ENCODE peak calls at places on chromosomes 13 and 19, in four cellular contexts. W is upper lobe of left lung, X is stomach, H is breast epithelium. A is an unnamed sample.

GRCh38 chr13:84821261-84821660 is 939.0 kb upstream of the SLITRK1 start:
- DNase-seq in X (no peak), H (no peak), W (no peak), A (no peak)

GRCh38 chr19:4431808-4432674 is 25.6 kb downstream of the UBXN6 start:
- DNase-seq in X (no peak), H (no peak), W (peak), A (no peak)

GRCh38 chr19:3338541-3339181 is 27.7 kb upstream of the NFIC start:
- DNase-seq in W (peak), X (peak), H (peak), A (peak)

GRCh38 chr19:6324757-6325156 is 8.7 kb downstream of the ACER1 start:
- DNase-seq in H (no peak), W (no peak), X (no peak), A (no peak)

GRCh38 chr13:72255908-72256307 is 388.9 kb upstream of the DACH1 start:
- DNase-seq in W (no peak), H (no peak), X (no peak), A (no peak)

GRCh38 chr19:2887391-2887914 is 13.3 kb upstream of the ZNF57 start:
- DNase-seq in X (no peak), W (no peak), H (no peak), A (no peak)

GRCh38 chr19:558770-559439 is 13.5 kb upstream of the BSG start:
- DNase-seq in W (no peak), X (peak), H (peak), A (no peak)

GRCh38 chr13:40125336-40125735 is 469.9 kb downstream of the COG6 start:
- DNase-seq in W (no peak), H (no peak), X (no peak), A (no peak)

GRCh38 chr19:7831452-7831851 is 1.4 kb downstream of the EVI5L start:
- DNase-seq in W (no peak), H (no peak), X (peak), A (no peak)

GRCh38 chr19:52897149-52897935 is at the start of gene ZNF320:
- DNase-seq in W (peak), X (peak), H (peak), A (peak)

GRCh38 chr13:49585220-49586157 is at the start of gene RCBTB1:
- DNase-seq in X (peak), W (peak), H (peak), A (peak)

GRCh38 chr13:97982286-97982685 is 28.8 kb downstream of the IPO5 start:
- DNase-seq in X (no peak), W (no peak), H (no peak), A (no peak)

GRCh38 chr19:28324275-28325060 is 888.5 kb downstream of the UQCRFS1 start:
- DNase-seq in X (no peak), W (no peak), H (no peak), A (no peak)

GRCh38 chr13:76210262-76210661 is 574.1 kb downstream of the LMO7 start:
- DNase-seq in H (no peak), X (no peak), W (no peak), A (no peak)

GRCh38 chr19:18913466-18913865 is 5.7 kb downstream of the COPE start:
- DNase-seq in W (no peak), H (no peak), X (no peak), A (no peak)

GRCh38 chr13:28837111-28837510 is 17.0 kb downstream of the MTUS2 start:
- DNase-seq in H (no peak), X (no peak), W (no peak), A (no peak)

GRCh38 chr13:50783940-50784339 is 59.6 kb downstream of the DLEU7 start:
- DNase-seq in X (no peak), W (no peak), H (no peak), A (no peak)

GRCh38 chr13:87954116-87954515 is 282.9 kb downstream of the SLITRK5 start:
- DNase-seq in X (no peak), W (no peak), H (no peak), A (no peak)

GRCh38 chr19:5430237-5430636 is 25.0 kb upstream of the ZNRF4 start:
- DNase-seq in W (no peak), H (no peak), X (no peak), A (no peak)

GRCh38 chr19:45901912-45902650 is at the start of gene MYPOP:
- DNase-seq in X (no peak), H (no peak), W (no peak), A (no peak)

GRCh38 chr19:29259153-29259552 is 46.2 kb upstream of the UQCRFS1 start:
- DNase-seq in W (no peak), H (no peak), X (no peak), A (no peak)

GRCh38 chr13:113965968-113966884 is 7.7 kb downstream of the C13orf46 start:
- DNase-seq in X (no peak), W (no peak), H (no peak), A (no peak)

GRCh38 chr13:29954082-29955043 is 103.9 kb upstream of the UBL3 start:
- DNase-seq in W (peak), X (no peak), H (no peak), A (no peak)

GRCh38 chr19:1736916-1737315 is 16.4 kb upstream of the ONECUT3 start:
- DNase-seq in W (no peak), H (no peak), X (no peak), A (no peak)

GRCh38 chr19:34366670-34367423 is 1.9 kb downstream of the GPI start:
- DNase-seq in X (no peak), H (no peak), W (no peak), A (no peak)

GRCh38 chr19:30498707-30499106 is 126.5 kb downstream of the ZNF536 start:
- DNase-seq in X (no peak), H (no peak), W (no peak), A (no peak)

GRCh38 chr13:90717451-90717936 is 630.0 kb upstream of the MIR17HG start:
- DNase-seq in H (no peak), X (no peak), W (no peak), A (no peak)

GRCh38 chr19:3365447-3366103 is 808 bp upstream of the NFIC start:
- DNase-seq in W (peak), X (peak), H (peak), A (peak)

GRCh38 chr19:28578786-28579505 is 634.0 kb downstream of the UQCRFS1 start:
- DNase-seq in H (no peak), W (no peak), X (no peak), A (no peak)

GRCh38 chr13:45368571-45368970 is 27.6 kb upstream of the TPT1 start:
- DNase-seq in H (no peak), W (no peak), X (no peak), A (no peak)

GRCh38 chr13:45373116-45373606 is 32.2 kb upstream of the TPT1 start:
- DNase-seq in X (peak), H (no peak), W (no peak), A (no peak)

GRCh38 chr13:45372189-45373115 is 31.5 kb upstream of the TPT1 start:
- DNase-seq in W (no peak), X (no peak), H (no peak), A (no peak)

GRCh38 chr13:45369116-45369515 is 28.1 kb upstream of the TPT1 start:
- DNase-seq in W (no peak), X (no peak), H (no peak), A (no peak)

GRCh38 chr13:45370922-45371406 is 30.0 kb upstream of the TPT1 start:
- DNase-seq in X (peak), W (peak), H (peak), A (peak)
- TF ChIP-seq POLR2AphosphoS5 in X (peak), W (no peak), H (no peak), A (peak)

DNA sequence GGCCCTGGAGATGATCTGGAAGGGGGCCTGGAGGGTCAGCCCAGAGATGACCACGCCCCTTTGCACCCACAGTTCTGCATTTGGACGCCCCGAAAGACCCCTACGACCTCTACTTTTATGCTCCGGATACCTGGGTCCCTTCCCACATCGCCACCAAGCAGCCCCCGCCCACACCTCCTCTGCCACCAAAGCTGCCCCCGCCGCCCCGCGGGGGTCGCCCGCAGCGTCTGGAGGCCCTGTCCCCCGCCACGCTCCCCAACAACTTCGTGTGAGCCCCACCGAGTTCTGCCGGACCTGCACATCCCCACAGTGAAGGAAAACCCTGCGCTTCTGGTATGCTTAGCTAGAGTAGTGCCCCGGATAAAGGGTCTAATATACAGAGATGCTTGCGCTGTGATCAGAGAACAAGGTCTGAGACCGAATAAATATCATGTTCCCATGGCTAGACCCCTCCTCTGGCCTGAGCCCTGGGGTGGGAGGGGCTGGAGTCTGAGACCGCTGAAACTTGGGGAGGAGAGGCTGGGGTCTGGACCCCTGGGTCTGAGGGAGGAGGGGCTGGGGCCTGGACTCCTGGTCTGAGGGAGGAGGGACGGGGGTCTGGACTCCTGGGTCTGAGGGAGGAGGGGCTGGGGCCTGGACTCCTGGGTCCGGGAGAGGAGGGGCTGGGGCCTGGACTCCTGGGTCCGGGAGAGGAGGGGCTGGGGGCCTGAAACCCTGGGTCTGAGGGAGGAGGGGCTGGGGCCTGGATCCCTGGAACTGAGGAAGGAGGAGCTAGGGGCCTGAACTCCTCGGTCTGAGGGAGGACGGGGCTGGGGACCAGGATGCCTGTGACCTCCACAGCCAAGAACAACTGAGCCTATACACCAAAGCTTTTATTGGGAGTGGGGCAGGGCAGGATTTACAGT is 3.6 kb downstream of the GFY start:
- DNase-seq in H (no peak), X (no peak), W (no peak), A (no peak)
- H3K4me3 ChIP-seq in H (no peak), X (no peak), W (no peak), A (no peak)

DNA sequence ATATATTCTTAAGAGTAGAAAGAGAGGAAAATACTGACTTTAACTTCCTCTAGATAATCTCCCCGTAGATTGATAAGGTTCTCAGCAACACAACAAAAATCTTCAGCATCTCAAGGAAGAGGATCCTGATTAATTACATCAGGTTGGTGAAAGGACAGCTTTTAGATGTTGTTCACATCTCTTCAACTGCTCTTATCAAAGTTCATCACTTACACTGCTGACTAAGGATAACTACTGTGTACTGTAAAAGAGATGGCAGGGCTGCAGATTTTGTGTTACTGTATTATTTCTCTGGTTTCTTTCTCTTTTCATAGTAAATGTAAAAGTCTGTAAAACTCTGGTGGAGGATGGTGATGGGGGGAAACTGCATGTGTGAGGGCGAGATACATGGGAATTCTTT is 133.7 kb downstream of the PCDH9 start:
- DNase-seq in W (no peak), H (no peak), X (no peak), A (no peak)
- H3K27ac ChIP-seq in W (no peak), H (no peak), X (no peak), A (no peak)

GRCh38 chr19:55643003-55643732 is at the start of gene ZNF581:
- DNase-seq in H (peak), X (peak), W (peak), A (peak)
- TF ChIP-seq POLR2AphosphoS5 in H (peak), X (peak), W (peak), A (peak)

A was measured in sigmoid colon.